ENCODE peak calls at places on chromosomes 6 and 20, in nine cellular contexts. C is ascending aorta; D is heart left ventricle; Z is body of pancreas; T is left ventricle myocardium inferior; N is upper lobe of right lung; O is HCT116; S is GM12878; B is CD4-positive, alpha-beta T cell. E is an unnamed sample.

GRCh38 chr20:34495307-34495706 is 20.9 kb upstream of the DYNLRB1 start:
- DNase-seq in N (no peak), Z (no peak), C (no peak), O (no peak), D (no peak), S (no peak), B (no peak), T (no peak), E (no peak)

GRCh38 chr20:57794600-57795346 is 85.0 kb upstream of the PMEPA1 start:
- DNase-seq in D (no peak), B (no peak), T (no peak), N (no peak), C (no peak), S (no peak), Z (no peak), O (no peak), E (no peak)

GRCh38 chr6:146990821-146991798 is 213.1 kb upstream of the STXBP5 start:
- DNase-seq in O (peak), Z (no peak), B (no peak), D (no peak), C (no peak), T (no peak), S (no peak), N (no peak), E (peak)

GRCh38 chr20:59662856-59663512 is 58.6 kb downstream of the PHACTR3 start:
- DNase-seq in T (no peak), B (no peak), C (no peak), Z (no peak), N (no peak), D (no peak), O (no peak), S (no peak), E (no peak)

GRCh38 chr6:149934249-149935156 is 7.3 kb upstream of the ULBP2 start:
- DNase-seq in B (peak), O (peak), S (peak), C (peak), Z (peak), T (no peak), N (no peak), D (no peak), E (peak)

GRCh38 chr6:166598441-166599138 is 12.1 kb upstream of the RAMACL start:
- DNase-seq in T (peak), Z (no peak), B (no peak), N (no peak), C (peak), D (peak), O (no peak), S (no peak), E (no peak)

GRCh38 chr20:51272392-51272791 is 249.5 kb upstream of the KCNG1 start:
- DNase-seq in C (no peak), T (no peak), B (no peak), Z (no peak), D (no peak), N (no peak), O (no peak), S (no peak), E (peak)

GRCh38 chr6:121838842-121839241 is 403.4 kb downstream of the GJA1 start:
- DNase-seq in C (no peak), Z (no peak), D (peak), O (no peak), S (no peak), B (no peak), N (no peak), T (peak), E (peak)

GRCh38 chr6:42390228-42390934 is 61.3 kb downstream of the TRERF1 start:
- DNase-seq in D (no peak), O (no peak), B (peak), Z (no peak), C (no peak), N (no peak), S (no peak), T (no peak), E (no peak)

GRCh38 chr6:109164331-109164730 is 69.0 kb downstream of the CEP57L1 start:
- DNase-seq in T (no peak), S (no peak), C (no peak), O (no peak), D (no peak), B (no peak), Z (no peak), N (no peak), E (no peak)

GRCh38 chr20:24462461-24463010 is 6.9 kb upstream of the SYNDIG1 start:
- DNase-seq in C (no peak), T (no peak), O (no peak), D (no peak), N (no peak), Z (no peak), S (no peak), B (no peak), E (no peak)

GRCh38 chr6:21840428-21840827 is 246.9 kb downstream of the SOX4 start:
- DNase-seq in B (no peak), S (no peak), T (no peak), D (no peak), C (no peak), N (no peak), O (no peak), Z (no peak), E (no peak)
- H3K27ac ChIP-seq in B (no peak), S (no peak), T (peak), D (peak), C (no peak), N (no peak), O (no peak), Z (no peak), E (no peak)

GRCh38 chr6:82381278-82381677 is 17.7 kb downstream of the TPBG start:
- DNase-seq in N (no peak), D (no peak), O (no peak), S (peak), B (no peak), C (no peak), T (no peak), Z (no peak), E (no peak)

GRCh38 chr6:82380566-82381185 is 17.1 kb downstream of the TPBG start:
- DNase-seq in N (no peak), S (no peak), T (no peak), O (no peak), D (no peak), C (no peak), Z (no peak), B (no peak), E (no peak)

GRCh38 chr6:82385102-82385501 is 21.5 kb downstream of the TPBG start:
- DNase-seq in O (no peak), T (no peak), S (no peak), B (no peak), Z (no peak), D (no peak), C (no peak), N (no peak), E (no peak)

GRCh38 chr6:82385961-82386360 is 22.3 kb downstream of the TPBG start:
- DNase-seq in C (no peak), Z (no peak), B (no peak), O (no peak), T (no peak), D (no peak), S (no peak), N (no peak), E (no peak)

GRCh38 chr6:82385546-82385945 is 21.9 kb downstream of the TPBG start:
- DNase-seq in D (no peak), S (no peak), O (no peak), N (no peak), T (no peak), C (no peak), Z (no peak), B (no peak), E (no peak)
- H3K27ac ChIP-seq in D (no peak), S (no peak), O (no peak), N (no peak), T (no peak), C (no peak), Z (no peak), B (no peak), E (no peak)

GRCh38 chr6:3235969-3236368 is 8.5 kb upstream of the TUBB2B start:
- DNase-seq in S (no peak), O (no peak), B (no peak), N (no peak), Z (no peak), T (no peak), D (no peak), C (no peak), E (no peak)
- H3K27ac ChIP-seq in S (no peak), O (no peak), B (no peak), N (no peak), Z (no peak), T (no peak), D (no peak), C (no peak), E (no peak)

DNA sequence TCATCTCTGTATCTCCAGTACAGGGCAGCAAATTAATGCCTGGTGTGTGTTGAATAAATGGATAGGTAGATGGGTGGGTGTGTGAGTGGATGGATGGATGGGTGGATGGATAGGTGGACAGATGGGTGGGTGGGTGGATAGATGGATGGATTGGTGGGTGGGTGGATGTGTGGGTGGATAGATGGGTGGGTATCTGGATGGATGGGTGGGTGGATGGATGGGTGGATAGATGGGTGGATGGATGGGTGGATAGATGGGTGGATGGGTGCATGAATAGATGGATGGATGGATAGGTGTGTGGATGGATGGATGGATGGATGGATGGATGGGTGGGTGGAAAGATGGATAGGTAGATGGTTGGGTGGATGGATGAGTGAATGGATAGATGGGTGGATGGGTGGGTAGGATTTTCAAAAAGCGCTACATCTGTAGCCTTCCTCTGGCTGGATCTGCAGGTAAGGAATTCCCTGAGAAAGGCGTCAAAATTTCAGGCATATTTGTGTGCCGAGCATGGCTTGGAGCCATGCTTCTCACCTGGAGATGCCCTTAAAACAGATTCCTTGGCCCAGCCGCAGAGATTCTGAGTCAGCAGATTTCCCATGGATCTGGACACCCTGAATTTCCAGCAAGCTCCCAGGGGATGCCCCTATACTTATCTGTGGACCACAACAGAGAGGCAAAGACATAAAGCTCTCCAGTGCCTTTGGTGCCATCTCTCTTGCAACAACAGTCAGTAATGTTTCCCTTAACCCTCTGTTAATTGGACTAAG is 177.6 kb downstream of the CDH4 start:
- DNase-seq in N (no peak), S (no peak), T (no peak), Z (no peak), C (no peak), O (no peak), B (no peak), D (no peak), E (no peak)
- H3K27ac ChIP-seq in N (no peak), S (no peak), T (no peak), Z (no peak), C (no peak), O (no peak), B (no peak), D (no peak), E (no peak)

DNA sequence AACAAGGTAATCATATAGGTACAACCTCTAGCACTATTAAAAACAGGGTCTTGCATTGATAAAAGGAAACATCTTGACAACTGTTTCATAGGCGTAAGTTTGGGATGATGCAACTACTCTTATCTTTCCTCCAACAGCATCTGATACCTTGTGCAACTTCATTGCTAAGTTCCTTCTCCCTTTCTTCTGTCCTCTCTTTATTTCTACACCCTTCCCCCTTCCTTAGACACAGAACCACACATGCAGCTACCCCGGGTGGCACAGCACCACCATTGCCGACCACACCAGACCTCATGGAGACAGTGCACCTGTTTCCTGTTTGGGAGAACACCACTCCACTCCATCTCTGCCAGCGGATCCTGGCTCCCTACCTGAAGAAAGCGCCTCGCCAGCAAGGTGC is 14.4 kb downstream of the MYB start:
- DNase-seq in D (no peak), O (no peak), S (no peak), Z (no peak), C (no peak), T (no peak), B (no peak), N (no peak), E (no peak)
- H3K27ac ChIP-seq in D (no peak), O (no peak), S (no peak), Z (no peak), C (no peak), T (no peak), B (no peak), N (no peak), E (no peak)

E was measured in cardiac muscle cell.